ENCODE peak calls at places on chromosomes 2 and 18, in five cellular contexts. One of them, this sample, is unnamed.

GRCh38 chr18:23181547-23181946 is 46.3 kb downstream of the CABLES1 start:
- DNase-seq in stimulated activated naive CD8-positive, alpha-beta T cell treated with anti-CD3 and anti-CD28 coated beads, Interleukin-15, amount 100 ng/mL, for 72 hours: no peak
- DNase-seq in endothelial cell: no peak
- DNase-seq in NCI-H1092 treated with DMSO at 0.1 percent for 48 hours: no peak
- DNase-seq in substantia nigra: no peak
- DNase-seq in this sample: no peak

GRCh38 chr2:199382091-199382490 is 75.6 kb downstream of the SATB2 start:
- DNase-seq in stimulated activated naive CD8-positive, alpha-beta T cell treated with anti-CD3 and anti-CD28 coated beads, Interleukin-15, amount 100 ng/mL, for 72 hours: no peak
- DNase-seq in endothelial cell: peak
- DNase-seq in NCI-H1092 treated with DMSO at 0.1 percent for 48 hours: no peak
- DNase-seq in substantia nigra: no peak
- DNase-seq in this sample: peak

GRCh38 chr2:10278029-10278762 is 24.5 kb upstream of the HPCAL1 start:
- DNase-seq in stimulated activated naive CD8-positive, alpha-beta T cell treated with anti-CD3 and anti-CD28 coated beads, Interleukin-15, amount 100 ng/mL, for 72 hours: no peak
- DNase-seq in endothelial cell: no peak
- DNase-seq in NCI-H1092 treated with DMSO at 0.1 percent for 48 hours: no peak
- DNase-seq in substantia nigra: no peak
- DNase-seq in this sample: peak

GRCh38 chr2:100615471-100615870 is 52.7 kb downstream of the PDCL3 start:
- DNase-seq in stimulated activated naive CD8-positive, alpha-beta T cell treated with anti-CD3 and anti-CD28 coated beads, Interleukin-15, amount 100 ng/mL, for 72 hours: no peak
- DNase-seq in endothelial cell: no peak
- DNase-seq in NCI-H1092 treated with DMSO at 0.1 percent for 48 hours: no peak
- DNase-seq in substantia nigra: no peak
- DNase-seq in this sample: no peak

GRCh38 chr2:143452817-143453462 is 323.7 kb downstream of the ARHGAP15 start:
- DNase-seq in stimulated activated naive CD8-positive, alpha-beta T cell treated with anti-CD3 and anti-CD28 coated beads, Interleukin-15, amount 100 ng/mL, for 72 hours: peak
- DNase-seq in endothelial cell: no peak
- DNase-seq in NCI-H1092 treated with DMSO at 0.1 percent for 48 hours: no peak
- DNase-seq in substantia nigra: no peak
- DNase-seq in this sample: no peak

GRCh38 chr2:13681936-13682335 is 950.6 kb upstream of the LRATD1 start:
- DNase-seq in stimulated activated naive CD8-positive, alpha-beta T cell treated with anti-CD3 and anti-CD28 coated beads, Interleukin-15, amount 100 ng/mL, for 72 hours: no peak
- DNase-seq in endothelial cell: no peak
- DNase-seq in NCI-H1092 treated with DMSO at 0.1 percent for 48 hours: no peak
- DNase-seq in substantia nigra: no peak
- DNase-seq in this sample: no peak

GRCh38 chr18:62802523-62802922 is 87.2 kb downstream of the PHLPP1 start:
- DNase-seq in stimulated activated naive CD8-positive, alpha-beta T cell treated with anti-CD3 and anti-CD28 coated beads, Interleukin-15, amount 100 ng/mL, for 72 hours: no peak
- DNase-seq in endothelial cell: no peak
- DNase-seq in NCI-H1092 treated with DMSO at 0.1 percent for 48 hours: no peak
- DNase-seq in substantia nigra: no peak
- DNase-seq in this sample: no peak

GRCh38 chr2:54945401-54946219 is 104.6 kb downstream of the RTN4 start:
- DNase-seq in stimulated activated naive CD8-positive, alpha-beta T cell treated with anti-CD3 and anti-CD28 coated beads, Interleukin-15, amount 100 ng/mL, for 72 hours: no peak
- DNase-seq in endothelial cell: no peak
- DNase-seq in NCI-H1092 treated with DMSO at 0.1 percent for 48 hours: no peak
- DNase-seq in substantia nigra: peak
- DNase-seq in this sample: no peak

GRCh38 chr2:37180006-37180639 is 8.3 kb downstream of the SULT6B1 start:
- DNase-seq in stimulated activated naive CD8-positive, alpha-beta T cell treated with anti-CD3 and anti-CD28 coated beads, Interleukin-15, amount 100 ng/mL, for 72 hours: no peak
- DNase-seq in endothelial cell: no peak
- DNase-seq in NCI-H1092 treated with DMSO at 0.1 percent for 48 hours: no peak
- DNase-seq in substantia nigra: no peak
- DNase-seq in this sample: no peak

GRCh38 chr18:75343389-75343788 is 84.1 kb downstream of the SMIM21 start:
- DNase-seq in stimulated activated naive CD8-positive, alpha-beta T cell treated with anti-CD3 and anti-CD28 coated beads, Interleukin-15, amount 100 ng/mL, for 72 hours: no peak
- DNase-seq in endothelial cell: no peak
- DNase-seq in NCI-H1092 treated with DMSO at 0.1 percent for 48 hours: no peak
- DNase-seq in substantia nigra: no peak
- DNase-seq in this sample: no peak

GRCh38 chr2:129817175-129817574 is 162.3 kb upstream of the RAB6C start:
- DNase-seq in stimulated activated naive CD8-positive, alpha-beta T cell treated with anti-CD3 and anti-CD28 coated beads, Interleukin-15, amount 100 ng/mL, for 72 hours: no peak
- DNase-seq in endothelial cell: no peak
- DNase-seq in NCI-H1092 treated with DMSO at 0.1 percent for 48 hours: no peak
- DNase-seq in substantia nigra: no peak
- DNase-seq in this sample: no peak

GRCh38 chr2:151992582-151992981 is 106.3 kb downstream of the CACNB4 start:
- DNase-seq in stimulated activated naive CD8-positive, alpha-beta T cell treated with anti-CD3 and anti-CD28 coated beads, Interleukin-15, amount 100 ng/mL, for 72 hours: no peak
- DNase-seq in endothelial cell: no peak
- DNase-seq in NCI-H1092 treated with DMSO at 0.1 percent for 48 hours: no peak
- DNase-seq in substantia nigra: no peak
- DNase-seq in this sample: no peak

GRCh38 chr2:228545041-228545440 is 363.6 kb upstream of the SPHKAP start:
- DNase-seq in stimulated activated naive CD8-positive, alpha-beta T cell treated with anti-CD3 and anti-CD28 coated beads, Interleukin-15, amount 100 ng/mL, for 72 hours: no peak
- DNase-seq in endothelial cell: no peak
- DNase-seq in NCI-H1092 treated with DMSO at 0.1 percent for 48 hours: no peak
- DNase-seq in substantia nigra: no peak
- DNase-seq in this sample: no peak

GRCh38 chr18:77015176-77015575 is 117.4 kb downstream of the MBP start:
- DNase-seq in stimulated activated naive CD8-positive, alpha-beta T cell treated with anti-CD3 and anti-CD28 coated beads, Interleukin-15, amount 100 ng/mL, for 72 hours: no peak
- DNase-seq in endothelial cell: no peak
- DNase-seq in NCI-H1092 treated with DMSO at 0.1 percent for 48 hours: no peak
- DNase-seq in substantia nigra: no peak
- DNase-seq in this sample: no peak

GRCh38 chr2:64854773-64855237 is 134.4 kb upstream of the SLC1A4 start:
- DNase-seq in stimulated activated naive CD8-positive, alpha-beta T cell treated with anti-CD3 and anti-CD28 coated beads, Interleukin-15, amount 100 ng/mL, for 72 hours: no peak
- DNase-seq in endothelial cell: no peak
- DNase-seq in NCI-H1092 treated with DMSO at 0.1 percent for 48 hours: no peak
- DNase-seq in substantia nigra: no peak
- DNase-seq in this sample: no peak

GRCh38 chr2:230828272-230828961 is 36.3 kb upstream of the ITM2C start:
- DNase-seq in stimulated activated naive CD8-positive, alpha-beta T cell treated with anti-CD3 and anti-CD28 coated beads, Interleukin-15, amount 100 ng/mL, for 72 hours: peak
- DNase-seq in endothelial cell: no peak
- DNase-seq in NCI-H1092 treated with DMSO at 0.1 percent for 48 hours: no peak
- DNase-seq in substantia nigra: no peak
- DNase-seq in this sample: no peak

GRCh38 chr2:12787891-12788783 is 71.4 kb downstream of the TRIB2 start:
- DNase-seq in stimulated activated naive CD8-positive, alpha-beta T cell treated with anti-CD3 and anti-CD28 coated beads, Interleukin-15, amount 100 ng/mL, for 72 hours: no peak
- DNase-seq in endothelial cell: no peak
- DNase-seq in NCI-H1092 treated with DMSO at 0.1 percent for 48 hours: no peak
- DNase-seq in substantia nigra: no peak
- DNase-seq in this sample: no peak

GRCh38 chr18:26702023-26702422 is 153.7 kb upstream of the KCTD1 start:
- DNase-seq in stimulated activated naive CD8-positive, alpha-beta T cell treated with anti-CD3 and anti-CD28 coated beads, Interleukin-15, amount 100 ng/mL, for 72 hours: no peak
- DNase-seq in endothelial cell: no peak
- DNase-seq in NCI-H1092 treated with DMSO at 0.1 percent for 48 hours: no peak
- DNase-seq in substantia nigra: no peak
- DNase-seq in this sample: no peak

GRCh38 chr2:241837197-241837596 is 21.5 kb downstream of the PDCD1 start:
- DNase-seq in stimulated activated naive CD8-positive, alpha-beta T cell treated with anti-CD3 and anti-CD28 coated beads, Interleukin-15, amount 100 ng/mL, for 72 hours: no peak
- DNase-seq in endothelial cell: no peak
- DNase-seq in NCI-H1092 treated with DMSO at 0.1 percent for 48 hours: no peak
- DNase-seq in substantia nigra: no peak
- DNase-seq in this sample: peak

GRCh38 chr2:161484061-161484460 is 68.0 kb downstream of the TBR1 start:
- DNase-seq in stimulated activated naive CD8-positive, alpha-beta T cell treated with anti-CD3 and anti-CD28 coated beads, Interleukin-15, amount 100 ng/mL, for 72 hours: no peak
- DNase-seq in endothelial cell: no peak
- DNase-seq in NCI-H1092 treated with DMSO at 0.1 percent for 48 hours: no peak
- DNase-seq in substantia nigra: no peak
- DNase-seq in this sample: no peak

GRCh38 chr2:7666561-7667259 is 749.5 kb downstream of the RNF144A start:
- DNase-seq in stimulated activated naive CD8-positive, alpha-beta T cell treated with anti-CD3 and anti-CD28 coated beads, Interleukin-15, amount 100 ng/mL, for 72 hours: no peak
- DNase-seq in endothelial cell: no peak
- DNase-seq in NCI-H1092 treated with DMSO at 0.1 percent for 48 hours: no peak
- DNase-seq in substantia nigra: no peak
- DNase-seq in this sample: no peak

GRCh38 chr2:101998556-101999121 is 6.9 kb downstream of the IL1R2 start:
- DNase-seq in stimulated activated naive CD8-positive, alpha-beta T cell treated with anti-CD3 and anti-CD28 coated beads, Interleukin-15, amount 100 ng/mL, for 72 hours: no peak
- DNase-seq in endothelial cell: no peak
- DNase-seq in NCI-H1092 treated with DMSO at 0.1 percent for 48 hours: no peak
- DNase-seq in substantia nigra: no peak
- DNase-seq in this sample: no peak

GRCh38 chr2:96110621-96111256 is 5.6 kb downstream of the ADRA2B start:
- DNase-seq in stimulated activated naive CD8-positive, alpha-beta T cell treated with anti-CD3 and anti-CD28 coated beads, Interleukin-15, amount 100 ng/mL, for 72 hours: no peak
- DNase-seq in endothelial cell: no peak
- DNase-seq in NCI-H1092 treated with DMSO at 0.1 percent for 48 hours: no peak
- DNase-seq in substantia nigra: no peak
- DNase-seq in this sample: no peak

GRCh38 chr2:68942827-68943226 is 9.9 kb downstream of the GKN2 start:
- DNase-seq in stimulated activated naive CD8-positive, alpha-beta T cell treated with anti-CD3 and anti-CD28 coated beads, Interleukin-15, amount 100 ng/mL, for 72 hours: no peak
- DNase-seq in endothelial cell: no peak
- DNase-seq in NCI-H1092 treated with DMSO at 0.1 percent for 48 hours: no peak
- DNase-seq in substantia nigra: no peak
- DNase-seq in this sample: no peak